ENCODE peak calls at places on chromosomes 4 and X, in five cellular contexts. G is hepatic stellate cell, E is GM04504, W is GM19239, X is H4. K is an unnamed sample.

GRCh38 chrX:154600962-154601374 is 16.0 kb downstream of the CTAG1A start:
- DNase-seq in G (no peak), E (no peak), W (no peak), X (peak), K (no peak)

GRCh38 chr4:52266537-52267137 is 215.5 kb downstream of the SPATA18 start:
- DNase-seq in G (no peak), E (no peak), W (no peak), X (no peak), K (no peak)

GRCh38 chr4:92359481-92359880 is 55.7 kb downstream of the GRID2 start:
- DNase-seq in G (no peak), E (no peak), W (no peak), X (no peak), K (no peak)

GRCh38 chrX:153793291-153793690 is 884 bp downstream of the IDH3G start:
- DNase-seq in G (no peak), E (no peak), W (no peak), X (no peak), K (no peak)

GRCh38 chr4:12118651-12119213 is 690.0 kb upstream of the HS3ST1 start:
- DNase-seq in G (no peak), E (no peak), W (no peak), X (no peak), K (no peak)

GRCh38 chr4:7514281-7514680 is 79.6 kb upstream of the PSAPL1 start:
- DNase-seq in G (no peak), E (no peak), W (no peak), X (no peak), K (no peak)

GRCh38 chr4:119615068-119615744 is 13.4 kb downstream of the PDE5A start:
- DNase-seq in G (no peak), E (no peak), W (no peak), X (no peak), K (no peak)

GRCh38 chrX:51406688-51407519 is 74.3 kb downstream of the NUDT10 start:
- DNase-seq in G (no peak), E (no peak), W (no peak), X (peak), K (no peak)

GRCh38 chr4:68175562-68176155 is 46.0 kb upstream of the TMPRSS11F start:
- DNase-seq in G (peak), E (peak), W (peak), X (peak), K (peak)

GRCh38 chr4:174265917-174266316 is 17.6 kb downstream of the FBXO8 start:
- DNase-seq in G (no peak), E (no peak), W (no peak), X (no peak), K (peak)

GRCh38 chrX:150486011-150486410 is 82.4 kb upstream of the MTM1 start:
- DNase-seq in G (peak), E (no peak), W (no peak), X (peak), K (peak)

GRCh38 chr4:125105561-125105960 is 209.2 kb upstream of the FAT4 start:
- DNase-seq in G (no peak), E (peak), W (no peak), X (no peak), K (peak)

GRCh38 chrX:84153538-84153937 is 34.5 kb downstream of the RPS6KA6 start:
- DNase-seq in G (no peak), E (no peak), W (no peak), X (no peak), K (no peak)

GRCh38 chrX:334331-334891 is 15.8 kb upstream of the GTPBP6 start:
- DNase-seq in G (no peak), E (no peak), W (no peak), X (no peak), K (no peak)

GRCh38 chr4:97496298-97496873 is 646.9 kb downstream of the STPG2 start:
- DNase-seq in G (no peak), E (no peak), W (no peak), X (peak), K (no peak)

GRCh38 chr4:83387922-83388676 is 53.5 kb upstream of the HPSE start:
- DNase-seq in G (no peak), E (no peak), W (no peak), X (no peak), K (no peak)